ENCODE peak calls at places on chromosomes 4 and X, in eight cellular contexts. O is SJSA1, E is right cardiac atrium, Z is tibial artery, V is stomach, N is psoas muscle, L is upper lobe of right lung, A is fibroblast of lung. X is an unnamed sample.

GRCh38 chrX:15269120-15269519 is 763 bp downstream of the ASB9 start:
- DNase-seq in Z (no peak), A (no peak), L (no peak), E (no peak), O (no peak), V (no peak), N (no peak), X (no peak)

GRCh38 chr4:4603592-4603991 is 61.7 kb upstream of the STX18 start:
- DNase-seq in Z (no peak), V (no peak), A (no peak), E (no peak), N (no peak), L (no peak), O (no peak), X (no peak)

GRCh38 chrX:107731831-107732502 is 43.6 kb downstream of the TSC22D3 start:
- DNase-seq in N (peak; percentile 94), A (peak; percentile 93), O (peak; percentile 48), Z (peak; percentile 97), L (peak; percentile 90), V (peak; percentile 95), E (peak; percentile 90), X (peak; percentile 68)

GRCh38 chrX:70755850-70756249 is 152.7 kb downstream of the TEX11 start:
- DNase-seq in A (no peak), Z (no peak), L (no peak), V (no peak), E (no peak), O (no peak), N (no peak), X (no peak)

GRCh38 chr4:5381981-5382441 is 326.3 kb downstream of the EVC2 start:
- DNase-seq in L (no peak), V (no peak), E (no peak), N (no peak), A (peak; percentile 64), Z (peak; percentile 1), O (peak; percentile 80), X (no peak)

GRCh38 chr4:146063143-146063542 is 112.4 kb upstream of the LSM6 start:
- DNase-seq in V (no peak), A (no peak), N (no peak), L (no peak), E (no peak), O (no peak), Z (no peak), X (no peak)

GRCh38 chr4:170758988-170759387 is 669.2 kb upstream of the AADAT start:
- DNase-seq in Z (no peak), E (no peak), A (no peak), O (no peak), N (no peak), L (no peak), V (no peak), X (no peak)

GRCh38 chr4:41192136-41192535 is 22.2 kb downstream of the APBB2 start:
- DNase-seq in A (no peak), V (no peak), E (no peak), L (no peak), N (no peak), O (no peak), Z (no peak), X (no peak)

GRCh38 chrX:19739683-19740082 is 147.7 kb downstream of the SH3KBP1 start:
- DNase-seq in L (peak; percentile 64), E (peak; percentile 54), V (peak; percentile 66), O (peak; percentile 64), Z (peak; percentile 69), N (peak; percentile 69), A (peak; percentile 70), X (peak; percentile 4)

GRCh38 chrX:103913356-103914020 is 48.9 kb upstream of the TMSB15B start:
- DNase-seq in E (no peak), L (no peak), Z (no peak), V (no peak), N (no peak), A (no peak), O (peak; percentile 34), X (no peak)

GRCh38 chr4:2914220-2915126 is 48.7 kb downstream of the NOP14 start:
- DNase-seq in A (no peak), L (peak; percentile 67), V (no peak), O (no peak), N (no peak), Z (no peak), E (no peak), X (no peak)

GRCh38 chr4:182212211-182212761 is 30.9 kb upstream of the TENM3 start:
- DNase-seq in A (peak; percentile 67), L (peak; percentile 78), V (no peak), N (no peak), Z (no peak), E (no peak), O (no peak), X (no peak)

GRCh38 chrX:9285342-9285771 is 179.5 kb upstream of the TBL1X start:
- DNase-seq in E (no peak), Z (no peak), N (no peak), O (no peak), V (no peak), A (no peak), L (no peak), X (no peak)

GRCh38 chr4:100926039-100926717 is 408.4 kb upstream of the EMCN start:
- DNase-seq in V (no peak), Z (no peak), L (no peak), N (no peak), A (no peak), E (no peak), O (no peak), X (no peak)

GRCh38 chrX:73563740-73564073 is 710 bp downstream of the CHIC1 start:
- DNase-seq in A (peak; percentile 10), L (no peak), O (no peak), E (no peak), Z (no peak), V (no peak), N (no peak), X (no peak)

GRCh38 chrX:12115377-12115776 is 22.9 kb upstream of the FRMPD4 start:
- DNase-seq in E (no peak), L (no peak), V (no peak), N (no peak), A (no peak), O (no peak), Z (no peak), X (no peak)

GRCh38 chr4:5232549-5232948 is 181.3 kb downstream of the STK32B start:
- DNase-seq in V (no peak), E (no peak), O (no peak), Z (no peak), A (no peak), N (no peak), L (no peak), X (no peak)

GRCh38 chr4:100060765-100061416 is 110.8 kb upstream of the H2AZ1 start:
- DNase-seq in A (no peak), E (no peak), V (no peak), L (no peak), O (no peak), N (no peak), Z (no peak), X (no peak)

GRCh38 chr4:119715490-119716445 is 87.2 kb upstream of the PDE5A start:
- DNase-seq in A (no peak), E (no peak), N (no peak), O (no peak), L (no peak), Z (no peak), V (no peak), X (no peak)
- H3K9me3 ChIP-seq in A (no peaks in the 10 kb centered on the region), E (no peaks in the 10 kb centered on the region), N (peaks cover 13% of the 10 kb centered on the region), O (peaks cover 3% of the 10 kb centered on the region), L (peaks cover 7% of the 10 kb centered on the region), Z (no peaks in the 10 kb centered on the region), V (peaks cover 38% of the 10 kb centered on the region), X (no peaks in the 10 kb centered on the region)

GRCh38 chrX:65990702-65991101 is 49.2 kb downstream of the VSIG4 start:
- DNase-seq in L (no peak), V (no peak), O (no peak), A (no peak), Z (no peak), E (no peak), N (no peak), X (no peak)

GRCh38 chrX:65997978-65998717 is 41.7 kb downstream of the VSIG4 start:
- DNase-seq in A (no peak), O (no peak), E (no peak), V (no peak), L (no peak), Z (no peak), N (no peak), X (no peak)

GRCh38 chrX:65993915-65994460 is 45.9 kb downstream of the VSIG4 start:
- DNase-seq in L (no peak), O (no peak), N (no peak), Z (no peak), A (no peak), V (no peak), E (no peak), X (no peak)

GRCh38 chrX:65993332-65993731 is 46.5 kb downstream of the VSIG4 start:
- DNase-seq in Z (no peak), O (no peak), N (no peak), V (no peak), L (no peak), A (no peak), E (no peak), X (no peak)

GRCh38 chrX:65994519-65995501 is 45.1 kb downstream of the VSIG4 start:
- DNase-seq in Z (no peak), E (no peak), O (no peak), V (no peak), L (no peak), A (no peak), N (no peak), X (no peak)
- H3K9me3 ChIP-seq in Z (no peaks in the 10 kb centered on the region), E (no peaks in the 10 kb centered on the region), O (no peaks in the 10 kb centered on the region), V (no peaks in the 10 kb centered on the region), L (no peaks in the 10 kb centered on the region), A (no peaks in the 10 kb centered on the region), N (no peaks in the 10 kb centered on the region), X (no peaks in the 10 kb centered on the region)

GRCh38 chrX:47976254-47977151 is 27.3 kb downstream of the ZNF182 start:
- DNase-seq in V (no peak), Z (no peak), O (no peak), A (no peak), E (no peak), L (no peak), N (no peak), X (no peak)
- H3K9me3 ChIP-seq in V (peaks cover 69% of the 10 kb centered on the region), Z (no peaks in the 10 kb centered on the region), O (no peaks in the 10 kb centered on the region), A (no peaks in the 10 kb centered on the region), E (peaks cover 4% of the 10 kb centered on the region), L (peaks cover 22% of the 10 kb centered on the region), N (peaks cover 80% of the 10 kb centered on the region), X (no peaks in the 10 kb centered on the region)

GRCh38 chrX:335758-336155 is 17.2 kb upstream of the GTPBP6 start:
- DNase-seq in L (peak; percentile 51), A (no peak), O (no peak), Z (no peak), V (no peak), E (no peak), N (peak; percentile 23), X (no peak)
- H3K9me3 ChIP-seq in L (no peaks in the 10 kb centered on the region), A (no peaks in the 10 kb centered on the region), O (peaks cover 5% of the 10 kb centered on the region), Z (no peaks in the 10 kb centered on the region), V (no peaks in the 10 kb centered on the region), E (no peaks in the 10 kb centered on the region), N (no peaks in the 10 kb centered on the region), X (no peaks in the 10 kb centered on the region)

GRCh38 chr4:161496-162284 is 37.4 kb downstream of the ZNF718 start:
- DNase-seq in A (peak; percentile 7), O (no peak), L (no peak), N (no peak), E (no peak), V (no peak), Z (no peak), X (no peak)
- H3K9me3 ChIP-seq in A (peaks cover 2% of the 10 kb centered on the region), O (no peaks in the 10 kb centered on the region), L (peaks cover 95% of the 10 kb centered on the region), N (peaks cover 98% of the 10 kb centered on the region), E (peaks cover 5% of the 10 kb centered on the region), V (peaks cover 100% of the 10 kb centered on the region), Z (peaks cover 19% of the 10 kb centered on the region), X (peaks cover 9% of the 10 kb centered on the region)

GRCh38 chr4:18945464-18945863 is 923.9 kb upstream of the LCORL start:
- DNase-seq in V (no peak), Z (no peak), N (no peak), E (no peak), L (no peak), A (no peak), O (no peak), X (no peak)
- H3K9me3 ChIP-seq in V (no peaks in the 10 kb centered on the region), Z (no peaks in the 10 kb centered on the region), N (no peaks in the 10 kb centered on the region), E (no peaks in the 10 kb centered on the region), L (no peaks in the 10 kb centered on the region), A (no peaks in the 10 kb centered on the region), O (peaks cover 2% of the 10 kb centered on the region), X (no peaks in the 10 kb centered on the region)

X was measured in prostate gland.